ENCODE peak calls at places on chromosomes 3 and 15, in eight cellular contexts. One of them, this sample, is unnamed.

GRCh38 chr3:170414202-170414663 is 4.4 kb upstream of the CLDN11 start:
- DNase-seq in cardiac muscle cell: peak
- DNase-seq in IMR-90: peak
- DNase-seq in left lung: no peak
- DNase-seq in left ventricle myocardium inferior: no peak
- DNase-seq in heart right ventricle: no peak
- DNase-seq in CD8-positive, alpha-beta memory T cell: peak
- DNase-seq in spleen: no peak
- DNase-seq in this sample: no peak

GRCh38 chr3:13200951-13201350 is 127.7 kb upstream of the IQSEC1 start:
- DNase-seq in cardiac muscle cell: peak
- DNase-seq in IMR-90: no peak
- DNase-seq in left lung: no peak
- DNase-seq in left ventricle myocardium inferior: no peak
- DNase-seq in heart right ventricle: no peak
- DNase-seq in CD8-positive, alpha-beta memory T cell: no peak
- DNase-seq in spleen: no peak
- DNase-seq in this sample: peak

GRCh38 chr15:48352474-48353072 is 21.3 kb downstream of the DUT start:
- DNase-seq in cardiac muscle cell: peak
- DNase-seq in IMR-90: peak
- DNase-seq in left lung: peak
- DNase-seq in left ventricle myocardium inferior: no peak
- DNase-seq in heart right ventricle: no peak
- DNase-seq in CD8-positive, alpha-beta memory T cell: peak
- DNase-seq in spleen: no peak
- DNase-seq in this sample: peak

GRCh38 chr15:86336051-86336788 is 256.5 kb downstream of the AGBL1 start:
- DNase-seq in cardiac muscle cell: no peak
- DNase-seq in IMR-90: no peak
- DNase-seq in left lung: no peak
- DNase-seq in left ventricle myocardium inferior: no peak
- DNase-seq in heart right ventricle: no peak
- DNase-seq in CD8-positive, alpha-beta memory T cell: no peak
- DNase-seq in spleen: no peak
- DNase-seq in this sample: no peak

GRCh38 chr3:181329024-181329423 is 339.5 kb upstream of the DNAJC19 start:
- DNase-seq in cardiac muscle cell: no peak
- DNase-seq in IMR-90: no peak
- DNase-seq in left lung: no peak
- DNase-seq in left ventricle myocardium inferior: no peak
- DNase-seq in heart right ventricle: no peak
- DNase-seq in CD8-positive, alpha-beta memory T cell: no peak
- DNase-seq in spleen: no peak
- DNase-seq in this sample: no peak

GRCh38 chr15:77019476-77020331 is 24.8 kb downstream of the PSTPIP1 start:
- DNase-seq in cardiac muscle cell: no peak
- DNase-seq in IMR-90: peak
- DNase-seq in left lung: no peak
- DNase-seq in left ventricle myocardium inferior: no peak
- DNase-seq in heart right ventricle: no peak
- DNase-seq in CD8-positive, alpha-beta memory T cell: no peak
- DNase-seq in spleen: peak
- DNase-seq in this sample: peak

GRCh38 chr3:61985020-61985419 is 388.3 kb downstream of the FEZF2 start:
- DNase-seq in cardiac muscle cell: peak
- DNase-seq in IMR-90: peak
- DNase-seq in left lung: no peak
- DNase-seq in left ventricle myocardium inferior: no peak
- DNase-seq in heart right ventricle: no peak
- DNase-seq in CD8-positive, alpha-beta memory T cell: no peak
- DNase-seq in spleen: no peak
- DNase-seq in this sample: peak

GRCh38 chr3:196969001-196969659 is 497 bp upstream of the PIGZ start:
- DNase-seq in cardiac muscle cell: no peak
- DNase-seq in IMR-90: no peak
- DNase-seq in left lung: peak
- DNase-seq in left ventricle myocardium inferior: peak
- DNase-seq in heart right ventricle: peak
- DNase-seq in CD8-positive, alpha-beta memory T cell: peak
- DNase-seq in spleen: peak
- DNase-seq in this sample: peak

GRCh38 chr3:128549283-128550112 is 56.5 kb upstream of the GATA2 start:
- DNase-seq in cardiac muscle cell: peak
- DNase-seq in IMR-90: peak
- DNase-seq in left lung: peak
- DNase-seq in left ventricle myocardium inferior: peak
- DNase-seq in heart right ventricle: peak
- DNase-seq in CD8-positive, alpha-beta memory T cell: no peak
- DNase-seq in spleen: no peak
- DNase-seq in this sample: peak

GRCh38 chr15:59191855-59192237 is 14.8 kb upstream of the LDHAL6B start:
- DNase-seq in cardiac muscle cell: peak
- DNase-seq in IMR-90: peak
- DNase-seq in left lung: no peak
- DNase-seq in left ventricle myocardium inferior: no peak
- DNase-seq in heart right ventricle: no peak
- DNase-seq in CD8-positive, alpha-beta memory T cell: no peak
- DNase-seq in spleen: no peak
- DNase-seq in this sample: peak
- H3K27ac ChIP-seq in cardiac muscle cell: no peak
- H3K27ac ChIP-seq in IMR-90: peak
- H3K27ac ChIP-seq in left lung: no peak
- H3K27ac ChIP-seq in left ventricle myocardium inferior: no peak
- H3K27ac ChIP-seq in heart right ventricle: no peak
- H3K27ac ChIP-seq in CD8-positive, alpha-beta memory T cell: no peak
- H3K27ac ChIP-seq in spleen: no peak
- H3K27ac ChIP-seq in this sample: peak

GRCh38 chr15:22981336-22981840 is 1.2 kb upstream of the CYFIP1 start:
- DNase-seq in cardiac muscle cell: no peak
- DNase-seq in IMR-90: no peak
- DNase-seq in left lung: no peak
- DNase-seq in left ventricle myocardium inferior: no peak
- DNase-seq in heart right ventricle: no peak
- DNase-seq in CD8-positive, alpha-beta memory T cell: no peak
- DNase-seq in spleen: peak
- DNase-seq in this sample: no peak
- H3K4me3 ChIP-seq in cardiac muscle cell: no peak
- H3K4me3 ChIP-seq in IMR-90: no peak
- H3K4me3 ChIP-seq in left lung: peak
- H3K4me3 ChIP-seq in left ventricle myocardium inferior: peak
- H3K4me3 ChIP-seq in heart right ventricle: no peak
- H3K4me3 ChIP-seq in CD8-positive, alpha-beta memory T cell: no peak
- H3K4me3 ChIP-seq in spleen: no peak
- H3K4me3 ChIP-seq in this sample: peak

GRCh38 chr15:64843996-64844395 is 2.3 kb downstream of the PLEKHO2 start:
- DNase-seq in cardiac muscle cell: no peak
- DNase-seq in IMR-90: no peak
- DNase-seq in left lung: no peak
- DNase-seq in left ventricle myocardium inferior: no peak
- DNase-seq in heart right ventricle: no peak
- DNase-seq in CD8-positive, alpha-beta memory T cell: no peak
- DNase-seq in spleen: no peak
- DNase-seq in this sample: no peak
- H3K27ac ChIP-seq in cardiac muscle cell: no peak
- H3K27ac ChIP-seq in IMR-90: peak
- H3K27ac ChIP-seq in left lung: peak
- H3K27ac ChIP-seq in left ventricle myocardium inferior: peak
- H3K27ac ChIP-seq in heart right ventricle: peak
- H3K27ac ChIP-seq in CD8-positive, alpha-beta memory T cell: peak
- H3K27ac ChIP-seq in spleen: peak
- H3K27ac ChIP-seq in this sample: peak

DNA sequence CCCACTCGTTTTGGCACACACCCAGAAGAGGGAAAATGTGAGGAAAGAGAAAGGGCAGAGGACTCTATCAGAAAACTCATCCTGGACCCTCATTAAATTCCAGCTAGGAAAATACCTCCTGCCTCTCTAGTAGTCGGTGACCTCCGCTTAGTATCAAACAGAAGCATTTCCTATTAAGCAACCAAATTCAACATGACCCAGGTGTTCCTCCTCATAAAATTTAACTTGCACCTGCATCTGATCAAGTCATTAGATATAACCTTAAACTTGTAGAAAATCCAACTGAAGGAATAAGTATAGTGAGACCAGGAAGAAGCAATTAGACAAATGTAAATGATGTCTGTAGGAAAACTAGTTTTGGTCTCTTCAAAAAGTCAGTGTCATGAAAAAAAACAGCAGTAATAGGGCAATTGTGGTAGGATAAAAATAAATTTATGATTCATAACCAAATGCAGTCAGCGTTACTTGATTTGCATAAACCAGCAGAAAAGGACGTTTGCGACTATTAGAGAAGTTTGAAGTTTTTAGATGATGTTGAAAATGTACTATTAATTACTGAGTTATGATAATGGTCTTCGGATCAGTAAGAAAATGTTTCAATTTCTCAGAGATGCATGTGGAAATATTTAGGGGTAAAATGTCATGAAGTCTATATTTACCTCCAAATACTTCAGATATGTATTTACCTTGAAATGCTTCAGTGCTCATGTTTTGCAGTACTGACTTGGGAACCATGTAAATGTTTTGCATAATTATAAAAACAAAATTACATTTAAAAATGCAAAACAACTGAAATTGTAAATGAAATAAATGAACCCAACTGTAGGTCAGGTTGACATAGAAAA is 44.6 kb downstream of the LDHAL6B start:
- DNase-seq in cardiac muscle cell: no peak
- DNase-seq in IMR-90: no peak
- DNase-seq in left lung: no peak
- DNase-seq in left ventricle myocardium inferior: no peak
- DNase-seq in heart right ventricle: no peak
- DNase-seq in CD8-positive, alpha-beta memory T cell: no peak
- DNase-seq in spleen: no peak
- DNase-seq in this sample: peak
- H3K4me3 ChIP-seq in cardiac muscle cell: no peak
- H3K4me3 ChIP-seq in IMR-90: no peak
- H3K4me3 ChIP-seq in left lung: no peak
- H3K4me3 ChIP-seq in left ventricle myocardium inferior: no peak
- H3K4me3 ChIP-seq in heart right ventricle: no peak
- H3K4me3 ChIP-seq in CD8-positive, alpha-beta memory T cell: no peak
- H3K4me3 ChIP-seq in spleen: no peak
- H3K4me3 ChIP-seq in this sample: no peak

This sample was measured in osteoblast.